ENCODE peak calls at places on chromosomes 6 and 20, in four cellular contexts. R is T-helper 9 cell; T is activated naive CD4-positive, alpha-beta T cell treated with Interleukin-2 at 50 U/mL for 16 hours; E is HCT116. A is an unnamed sample.

GRCh38 chr6:163554663-163555062 is 140.1 kb downstream of the QKI start:
- DNase-seq in R (peak; percentile 51), T (peak; percentile 58), E (no peak), A (no peak)

GRCh38 chr20:53253668-53254067 is 281.5 kb downstream of the TSHZ2 start:
- DNase-seq in R (no peak), T (no peak), E (no peak), A (no peak)

GRCh38 chr20:57417830-57418780 is 26.9 kb downstream of the RBM38 start:
- DNase-seq in R (no peak), T (no peak), E (no peak), A (no peak)

GRCh38 chr6:26125015-26125690 is 37.9 kb downstream of the HFE start:
- DNase-seq in R (peak; percentile 5), T (peak; percentile 10), E (no peak), A (no peak)

GRCh38 chr6:28656715-28657114 is 131.0 kb downstream of the GPX5 start:
- DNase-seq in R (no peak), T (no peak), E (no peak), A (no peak)

GRCh38 chr6:8556370-8557018 is 121.1 kb upstream of the SLC35B3 start:
- DNase-seq in R (no peak), T (no peak), E (peak; percentile 16), A (peak; percentile 43)

GRCh38 chr6:35213824-35214756 is at the start of gene SCUBE3:
- DNase-seq in R (no peak), T (no peak), E (no peak), A (no peak)

GRCh38 chr6:116217069-116217468 is 36.8 kb downstream of the TSPYL4 start:
- DNase-seq in R (no peak), T (no peak), E (peak; percentile 24), A (no peak)

GRCh38 chr6:10633216-10633615 is 61.2 kb downstream of the C6orf52 start:
- DNase-seq in R (no peak), T (no peak), E (peak; percentile 60), A (no peak)

GRCh38 chr6:73728548-73729205 is 32.7 kb downstream of the CD109 start:
- DNase-seq in R (no peak), T (peak; percentile 42), E (no peak), A (no peak)

GRCh38 chr20:63128367-63128766 is 87.6 kb downstream of the YTHDF1 start:
- DNase-seq in R (no peak), T (no peak), E (no peak), A (no peak)

GRCh38 chr6:106534564-106534982 is 94.7 kb downstream of the RTN4IP1 start:
- DNase-seq in R (no peak), T (peak; percentile 72), E (no peak), A (no peak)

GRCh38 chr6:74534485-74535211 is 671.2 kb downstream of the COL12A1 start:
- DNase-seq in R (no peak), T (no peak), E (peak; percentile 19), A (no peak)

GRCh38 chr20:45318386-45318939 is 10.4 kb upstream of the MATN4 start:
- DNase-seq in R (no peak), T (no peak), E (no peak), A (no peak)

GRCh38 chr6:27168586-27169443 is 78.7 kb upstream of the PRSS16 start:
- DNase-seq in R (no peak), T (no peak), E (no peak), A (no peak)

GRCh38 chr6:166408936-166409755 is 26.4 kb upstream of the MPC1 start:
- DNase-seq in R (no peak), T (no peak), E (no peak), A (no peak)

GRCh38 chr6:56771189-56771588 is 128.5 kb upstream of the DST start:
- DNase-seq in R (no peak), T (no peak), E (no peak), A (no peak)

GRCh38 chr6:150627601-150628012 is 27.9 kb downstream of the PLEKHG1 start:
- DNase-seq in R (no peak), T (no peak), E (no peak), A (no peak)

GRCh38 chr6:132333639-132334516 is 67.4 kb downstream of the MOXD1 start:
- DNase-seq in R (no peak), T (no peak), E (peak; percentile 68), A (no peak)

GRCh38 chr6:75296811-75297779 is 12.5 kb upstream of the TMEM30A start:
- DNase-seq in R (no peak), T (no peak), E (peak; percentile 65), A (peak; percentile 29)

GRCh38 chr6:46393161-46393939 is 97.9 kb downstream of the RCAN2 start:
- DNase-seq in R (no peak), T (no peak), E (no peak), A (no peak)

GRCh38 chr6:63503199-63503598 is 69.1 kb upstream of the LOC128125822 start:
- DNase-seq in R (no peak), T (no peak), E (no peak), A (no peak)

GRCh38 chr20:49516916-49517315 is 34.4 kb upstream of the KCNB1 start:
- DNase-seq in R (no peak), T (no peak), E (no peak), A (no peak)